ENCODE peak calls at places on chromosomes 5 and 9, in four cellular contexts. S, O, N and M are unnamed samples.
A peak's percentile ranks its signal among the peaks of the same experiment; 100 is the strongest.

GRCh38 chr9:97767891-97768290 is 70.8 kb upstream of the XPA start:
- DNase-seq in O (no peak), N (no peak), S (no peak), M (no peak)

GRCh38 chr9:35110327-35110758 is 5.3 kb downstream of the ATOSB start:
- DNase-seq in N (no peak), S (no peak), O (no peak), M (peak; percentile 81)

GRCh38 chr5:143524338-143524929 is 120.9 kb upstream of the NR3C1 start:
- DNase-seq in N (no peak), O (no peak), S (no peak), M (no peak)

GRCh38 chr5:76942581-76942980 is 10.3 kb upstream of the CRHBP start:
- DNase-seq in S (no peak), N (no peak), O (no peak), M (no peak)

GRCh38 chr5:92939428-92939827 is 641.6 kb downstream of the NR2F1-AS1 start:
- DNase-seq in N (no peak), S (no peak), O (no peak), M (no peak)

GRCh38 chr5:107484261-107484660 is 186.5 kb downstream of the EFNA5 start:
- DNase-seq in O (no peak), N (no peak), S (no peak), M (no peak)

GRCh38 chr9:12973702-12974101 is 198.9 kb downstream of the LURAP1L start:
- DNase-seq in S (no peak), N (no peak), O (no peak), M (no peak)

GRCh38 chr5:91928751-91929521 is 545.8 kb upstream of the ARRDC3 start:
- DNase-seq in O (no peak), S (peak; percentile 20), N (no peak), M (no peak)